ENCODE peak calls at places on chromosomes 13 and 19, in five cellular contexts. W is fibroblast of mammary gland, T is tibial artery, C is psoas muscle, A is brain microvascular endothelial cell. K is an unnamed sample.

GRCh38 chr19:35299523-35300339 is 7.8 kb downstream of the MAG start:
- DNase-seq in C (no peak), T (no peak), W (no peak), A (no peak), K (no peak)

GRCh38 chr13:43767351-43767901 is 19.3 kb downstream of the ENOX1 start:
- DNase-seq in C (peak), W (peak), A (no peak), T (peak), K (peak)

GRCh38 chr13:30874111-30874510 is 32.0 kb upstream of the MEDAG start:
- DNase-seq in C (no peak), W (no peak), T (no peak), A (no peak), K (no peak)

GRCh38 chr13:110869805-110870706 is 44.8 kb downstream of the ANKRD10 start:
- DNase-seq in T (peak), A (peak), W (peak), C (peak), K (peak)

GRCh38 chr19:43739419-43739818 is 15.3 kb downstream of the SMG9 start:
- DNase-seq in A (no peak), C (no peak), W (no peak), T (no peak), K (no peak)

GRCh38 chr13:30572859-30573275 is 44.9 kb upstream of the USPL1 start:
- DNase-seq in T (no peak), W (peak), A (peak), C (no peak), K (peak)

GRCh38 chr13:73754727-73755292 is 379.4 kb downstream of the KLF12 start:
- DNase-seq in T (no peak), W (peak), A (peak), C (no peak), K (peak)

GRCh38 chr13:27966641-27967202 is 2.4 kb downstream of the CDX2 start:
- DNase-seq in W (no peak), C (no peak), A (no peak), T (no peak), K (no peak)

GRCh38 chr13:81395368-81395767 is 1054.4 kb upstream of the SPRY2 start:
- DNase-seq in C (no peak), T (no peak), A (no peak), W (no peak), K (no peak)

GRCh38 chr13:102394158-102395053 is 7.4 kb downstream of the FGF14 start:
- DNase-seq in T (peak), A (peak), C (peak), W (peak), K (peak)

GRCh38 chr13:46475586-46475991 is 77.4 kb upstream of the LRCH1 start:
- DNase-seq in A (peak), W (peak), T (peak), C (no peak), K (peak)

GRCh38 chr13:42526276-42526675 is 47.7 kb upstream of the TNFSF11 start:
- DNase-seq in A (no peak), C (no peak), W (no peak), T (no peak), K (no peak)

GRCh38 chr19:39515551-39516191 is 732 bp downstream of the SELENOV start:
- DNase-seq in T (no peak), A (no peak), W (no peak), C (no peak), K (no peak)

GRCh38 chr19:7292352-7292949 is 1.8 kb downstream of the INSR start:
- DNase-seq in C (no peak), T (no peak), A (no peak), W (no peak), K (no peak)

GRCh38 chr13:83515267-83515666 is 367.0 kb downstream of the SLITRK1 start:
- DNase-seq in A (peak), W (peak), T (no peak), C (no peak), K (peak)

GRCh38 chr13:37417042-37417441 is 181.5 kb downstream of the POSTN start:
- DNase-seq in W (peak), T (no peak), A (no peak), C (no peak), K (no peak)

GRCh38 chr19:12868540-12869112 is 12.6 kb downstream of the DNASE2 start:
- DNase-seq in W (no peak), T (no peak), A (no peak), C (no peak), K (peak)

GRCh38 chr19:18719541-18719940 is 36.1 kb downstream of the CRTC1 start:
- DNase-seq in W (no peak), C (no peak), A (no peak), T (no peak), K (no peak)

GRCh38 chr13:101942535-101943157 is 459.2 kb downstream of the FGF14 start:
- DNase-seq in T (no peak), W (peak), C (no peak), A (no peak), K (no peak)

GRCh38 chr13:31064636-31065035 is 97.1 kb downstream of the HSPH1 start:
- DNase-seq in C (no peak), A (no peak), T (no peak), W (no peak), K (no peak)

GRCh38 chr13:40609972-40610726 is 56.3 kb downstream of the FOXO1 start:
- DNase-seq in A (peak), C (no peak), W (no peak), T (no peak), K (peak)

GRCh38 chr13:94188173-94188869 is 291.2 kb downstream of the DCT start:
- DNase-seq in T (no peak), C (no peak), A (no peak), W (no peak), K (no peak)

GRCh38 chr19:9075064-9075964 is 11.5 kb upstream of the OR1M1 start:
- DNase-seq in W (peak), T (peak), A (peak), C (peak), K (peak)

GRCh38 chr19:3250675-3251074 is 26.2 kb downstream of the CELF5 start:
- DNase-seq in C (no peak), W (peak), A (no peak), T (no peak), K (peak)

GRCh38 chr13:113758651-113759524 is at the start of gene TMEM255B:
- DNase-seq in W (peak), C (peak), T (peak), A (peak), K (peak)

GRCh38 chr19:54002495-54003315 is 11.3 kb downstream of the CACNG6 start:
- DNase-seq in C (no peak), A (peak), T (no peak), W (no peak), K (no peak)

GRCh38 chr19:13420780-13421179 is 85.5 kb downstream of the CACNA1A start:
- DNase-seq in T (no peak), W (no peak), C (no peak), A (no peak), K (no peak)

DNA sequence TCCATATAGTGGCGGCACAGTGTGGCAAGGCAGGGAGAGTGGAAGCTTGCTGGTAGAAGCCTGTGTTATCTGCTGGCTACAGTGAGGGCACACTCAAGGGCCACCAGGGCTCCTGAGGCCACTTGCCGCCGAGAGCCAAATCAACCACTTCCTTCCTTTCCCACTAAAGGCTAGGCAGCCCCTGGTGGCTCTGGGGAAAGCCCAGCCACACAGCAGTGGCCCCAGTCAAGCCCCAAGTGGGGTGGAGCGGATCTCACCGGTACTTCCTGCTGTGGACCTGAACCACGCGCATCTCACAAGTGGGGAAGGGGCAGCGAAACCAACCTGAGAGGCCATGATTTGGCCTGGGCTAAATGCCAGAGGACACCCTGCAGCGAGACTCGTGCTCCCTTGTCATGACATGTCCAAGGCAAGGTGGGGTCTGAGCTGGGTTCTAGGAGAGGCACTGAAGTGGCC is 21.9 kb upstream of the SLC35E1 start:
- DNase-seq in A (no peak), C (no peak), W (no peak), T (no peak), K (no peak)
- TF ChIP-seq CTCF in A (no peak), C (no peak), W (no peak), T (no peak), K (no peak)

GRCh38 chr19:42132851-42133528 is 744 bp upstream of the POU2F2 start:
- DNase-seq in W (no peak), T (peak), A (no peak), C (peak), K (peak)

GRCh38 chr19:42130254-42130573 is 2.0 kb downstream of the POU2F2 start:
- DNase-seq in W (no peak), C (no peak), T (no peak), A (no peak), K (no peak)

GRCh38 chr19:42129399-42130253 is 2.6 kb downstream of the POU2F2 start:
- DNase-seq in T (peak), C (peak), A (no peak), W (peak), K (peak)

GRCh38 chr19:42131149-42132029 is 857 bp downstream of the POU2F2 start:
- DNase-seq in A (no peak), T (no peak), C (no peak), W (no peak), K (no peak)

GRCh38 chr19:42132030-42132628 is at the start of gene POU2F2:
- DNase-seq in A (no peak), W (no peak), C (peak), T (peak), K (no peak)
- H3K4me3 ChIP-seq in A (peak), W (peak), C (peak), T (peak), K (peak)

DNA sequence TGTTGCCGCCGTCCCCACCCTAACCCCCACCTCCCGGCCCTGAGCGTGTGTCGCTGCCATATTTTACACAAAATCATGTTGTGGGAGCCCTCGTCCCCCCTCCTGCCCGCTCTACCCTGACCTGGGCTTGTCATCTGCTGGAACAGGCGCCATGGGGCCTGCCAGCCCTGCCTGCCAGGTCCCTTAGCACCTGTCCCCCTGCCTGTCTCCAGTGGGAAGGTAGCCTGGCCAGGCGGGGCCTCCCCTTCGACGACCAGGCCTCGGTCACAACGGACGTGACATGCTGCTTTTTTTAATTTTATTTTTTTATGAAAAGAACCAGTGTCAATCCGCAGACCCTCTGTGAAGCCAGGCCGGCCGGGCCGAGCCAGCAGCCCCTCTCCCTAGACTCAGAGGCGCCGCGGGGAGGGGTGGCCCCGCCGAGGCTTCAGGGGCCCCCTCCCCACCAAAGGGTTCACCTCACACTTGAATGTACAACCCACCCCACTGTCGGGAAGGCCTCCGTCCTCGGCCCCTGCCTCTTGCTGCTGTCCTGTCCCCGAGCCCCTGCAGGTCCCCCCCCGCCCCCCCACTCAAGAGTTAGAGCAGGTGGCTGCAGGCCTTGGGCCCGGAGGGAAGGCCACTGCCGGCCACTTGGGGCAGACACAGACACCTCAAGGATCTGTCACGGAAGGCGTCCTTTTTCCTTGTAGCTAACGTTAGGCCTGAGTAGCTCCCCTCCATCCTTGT is 6.4 kb downstream of the YIPF2 start:
- DNase-seq in T (no peak), W (no peak), A (no peak), C (no peak), K (no peak)
- TF ChIP-seq CTCF in T (no peak), W (no peak), A (peak), C (no peak), K (no peak)

GRCh38 chr13:92196566-92197256 is 798.3 kb downstream of the GPC5 start:
- DNase-seq in C (no peak), A (peak), T (no peak), W (no peak), K (no peak)
- H3K4me3 ChIP-seq in C (no peak), A (peak), T (no peak), W (no peak), K (no peak)

K was measured in cardiac fibroblast.